ENCODE peak calls at places on chromosomes 16 and 17, in four cellular contexts. One of them, this sample, is unnamed.

GRCh38 chr17:29732613-29733012 is 109.9 kb upstream of the CORO6 start:
- DNase-seq in non-pigmented ciliary epithelial cell: no peak
- DNase-seq in NCI-H1930: no peak
- DNase-seq in NCI-H1092 treated with DMSO at 0.1 percent for 48 hours: no peak
- DNase-seq in this sample: no peak

GRCh38 chr16:10656618-10657017 is 38.1 kb downstream of the TEKT5 start:
- DNase-seq in non-pigmented ciliary epithelial cell: no peak
- DNase-seq in NCI-H1930: no peak
- DNase-seq in NCI-H1092 treated with DMSO at 0.1 percent for 48 hours: no peak
- DNase-seq in this sample: no peak

GRCh38 chr17:49901460-49902331 is 53.8 kb upstream of the TAC4 start:
- DNase-seq in non-pigmented ciliary epithelial cell: no peak
- DNase-seq in NCI-H1930: no peak
- DNase-seq in NCI-H1092 treated with DMSO at 0.1 percent for 48 hours: no peak
- DNase-seq in this sample: no peak

GRCh38 chr17:18961634-18962493 is 9.9 kb downstream of the SLC5A10 start:
- DNase-seq in non-pigmented ciliary epithelial cell: no peak
- DNase-seq in NCI-H1930: no peak
- DNase-seq in NCI-H1092 treated with DMSO at 0.1 percent for 48 hours: no peak
- DNase-seq in this sample: no peak

GRCh38 chr17:1050996-1051925 is 54.3 kb downstream of the TIMM22 start:
- DNase-seq in non-pigmented ciliary epithelial cell: no peak
- DNase-seq in NCI-H1930: no peak
- DNase-seq in NCI-H1092 treated with DMSO at 0.1 percent for 48 hours: no peak
- DNase-seq in this sample: no peak

GRCh38 chr17:75232786-75233185 is 27.3 kb downstream of the NUP85 start:
- DNase-seq in non-pigmented ciliary epithelial cell: no peak
- DNase-seq in NCI-H1930: no peak
- DNase-seq in NCI-H1092 treated with DMSO at 0.1 percent for 48 hours: no peak
- DNase-seq in this sample: no peak

GRCh38 chr16:88911946-88912310 is 45.5 kb upstream of the PABPN1L start:
- DNase-seq in non-pigmented ciliary epithelial cell: no peak
- DNase-seq in NCI-H1930: no peak
- DNase-seq in NCI-H1092 treated with DMSO at 0.1 percent for 48 hours: no peak
- DNase-seq in this sample: no peak

GRCh38 chr16:66372078-66372897 is 5.8 kb downstream of the CDH5 start:
- DNase-seq in non-pigmented ciliary epithelial cell: no peak
- DNase-seq in NCI-H1930: no peak
- DNase-seq in NCI-H1092 treated with DMSO at 0.1 percent for 48 hours: no peak
- DNase-seq in this sample: no peak

GRCh38 chr16:50712568-50712914 is 19.1 kb downstream of the NOD2 start:
- DNase-seq in non-pigmented ciliary epithelial cell: no peak
- DNase-seq in NCI-H1930: no peak
- DNase-seq in NCI-H1092 treated with DMSO at 0.1 percent for 48 hours: no peak
- DNase-seq in this sample: no peak

GRCh38 chr16:25413962-25414361 is 156.3 kb upstream of the ZKSCAN2 start:
- DNase-seq in non-pigmented ciliary epithelial cell: no peak
- DNase-seq in NCI-H1930: no peak
- DNase-seq in NCI-H1092 treated with DMSO at 0.1 percent for 48 hours: no peak
- DNase-seq in this sample: no peak

GRCh38 chr16:67546761-67547422 is 15.4 kb upstream of the CTCF start:
- DNase-seq in non-pigmented ciliary epithelial cell: no peak
- DNase-seq in NCI-H1930: peak
- DNase-seq in NCI-H1092 treated with DMSO at 0.1 percent for 48 hours: peak
- DNase-seq in this sample: no peak

GRCh38 chr17:7060165-7060890 is 16.4 kb upstream of the SLC16A11 start:
- DNase-seq in non-pigmented ciliary epithelial cell: peak
- DNase-seq in NCI-H1930: no peak
- DNase-seq in NCI-H1092 treated with DMSO at 0.1 percent for 48 hours: no peak
- DNase-seq in this sample: no peak

GRCh38 chr16:68658258-68658973 is 13.3 kb downstream of the CDH3 start:
- DNase-seq in non-pigmented ciliary epithelial cell: no peak
- DNase-seq in NCI-H1930: no peak
- DNase-seq in NCI-H1092 treated with DMSO at 0.1 percent for 48 hours: no peak
- DNase-seq in this sample: no peak

GRCh38 chr17:17987901-17988300 is 15.2 kb downstream of the DRC3 start:
- DNase-seq in non-pigmented ciliary epithelial cell: no peak
- DNase-seq in NCI-H1930: no peak
- DNase-seq in NCI-H1092 treated with DMSO at 0.1 percent for 48 hours: no peak
- DNase-seq in this sample: no peak

GRCh38 chr17:30326816-30327215 is 7.0 kb downstream of the TMIGD1 start:
- DNase-seq in non-pigmented ciliary epithelial cell: no peak
- DNase-seq in NCI-H1930: peak
- DNase-seq in NCI-H1092 treated with DMSO at 0.1 percent for 48 hours: no peak
- DNase-seq in this sample: no peak

GRCh38 chr17:42670199-42670924 is 6.4 kb downstream of the PLEKHH3 start:
- DNase-seq in non-pigmented ciliary epithelial cell: no peak
- DNase-seq in NCI-H1930: no peak
- DNase-seq in NCI-H1092 treated with DMSO at 0.1 percent for 48 hours: no peak
- DNase-seq in this sample: no peak

GRCh38 chr17:61400786-61401279 is 1.2 kb downstream of the TBX2 start:
- DNase-seq in non-pigmented ciliary epithelial cell: no peak
- DNase-seq in NCI-H1930: no peak
- DNase-seq in NCI-H1092 treated with DMSO at 0.1 percent for 48 hours: peak
- DNase-seq in this sample: no peak

GRCh38 chr17:32461853-32462617 is 17.7 kb downstream of the PSMD11 start:
- DNase-seq in non-pigmented ciliary epithelial cell: no peak
- DNase-seq in NCI-H1930: peak
- DNase-seq in NCI-H1092 treated with DMSO at 0.1 percent for 48 hours: peak
- DNase-seq in this sample: no peak

GRCh38 chr16:10332301-10332700 is 53.6 kb upstream of the ATF7IP2 start:
- DNase-seq in non-pigmented ciliary epithelial cell: no peak
- DNase-seq in NCI-H1930: no peak
- DNase-seq in NCI-H1092 treated with DMSO at 0.1 percent for 48 hours: no peak
- DNase-seq in this sample: no peak

GRCh38 chr16:58456193-58456592 is 43.8 kb upstream of the NDRG4 start:
- DNase-seq in non-pigmented ciliary epithelial cell: no peak
- DNase-seq in NCI-H1930: no peak
- DNase-seq in NCI-H1092 treated with DMSO at 0.1 percent for 48 hours: no peak
- DNase-seq in this sample: no peak

GRCh38 chr16:58021661-58022551 is 3.6 kb upstream of the MMP15 start:
- DNase-seq in non-pigmented ciliary epithelial cell: no peak
- DNase-seq in NCI-H1930: no peak
- DNase-seq in NCI-H1092 treated with DMSO at 0.1 percent for 48 hours: no peak
- DNase-seq in this sample: no peak

This sample was measured in AG04450.